ENCODE peak calls at places on chromosomes 3 and 15, in eight cellular contexts. C is H1, H is A549, F is HepG2, G is WTC11, Z is GM12878, A is IMR-90, V is K562. W is an unnamed sample.

GRCh38 chr3:163785693-163786092 is 1292.6 kb downstream of the SI start:
- DNase-seq in C (no peak), H (no peak), F (no peak), G (peak), Z (no peak), A (no peak), V (no peak), W (peak)

GRCh38 chr15:49225572-49226281 is 55.7 kb downstream of the GALK2 start:
- DNase-seq in C (peak), H (no peak), F (no peak), G (peak), Z (no peak), A (peak), V (peak), W (peak)

GRCh38 chr3:184505053-184505452 is 56.5 kb upstream of the EPHB3 start:
- DNase-seq in C (no peak), H (no peak), F (no peak), G (no peak), Z (no peak), A (no peak), V (no peak), W (no peak)

GRCh38 chr3:98784666-98785600 is 21.8 kb downstream of the ST3GAL6 start:
- DNase-seq in C (no peak), H (no peak), F (peak), G (no peak), Z (no peak), A (peak), V (no peak), W (no peak)

GRCh38 chr15:92801774-92802464 is 98.2 kb upstream of the CHD2 start:
- DNase-seq in C (no peak), H (no peak), F (peak), G (no peak), Z (no peak), A (peak), V (peak), W (no peak)

GRCh38 chr3:17905996-17906395 is 163.6 kb upstream of the TBC1D5 start:
- DNase-seq in C (no peak), H (no peak), F (no peak), G (no peak), Z (no peak), A (no peak), V (no peak), W (no peak)

GRCh38 chr3:86794336-86795065 is 196.4 kb downstream of the VGLL3 start:
- DNase-seq in C (no peak), H (no peak), F (no peak), G (no peak), Z (no peak), A (peak), V (no peak), W (no peak)

GRCh38 chr15:31104048-31104447 is 2.5 kb upstream of the TRPM1 start:
- DNase-seq in C (no peak), H (no peak), F (no peak), G (no peak), Z (no peak), A (no peak), V (no peak), W (no peak)

GRCh38 chr3:58180940-58181587 is 29.7 kb downstream of the DNASE1L3 start:
- DNase-seq in C (no peak), H (no peak), F (peak), G (no peak), Z (no peak), A (no peak), V (no peak), W (no peak)

GRCh38 chr15:85031086-85031943 is 49.7 kb downstream of the PDE8A start:
- DNase-seq in C (no peak), H (no peak), F (no peak), G (no peak), Z (no peak), A (no peak), V (no peak), W (no peak)

GRCh38 chr3:55507808-55508207 is 20.7 kb upstream of the WNT5A start:
- DNase-seq in C (no peak), H (no peak), F (no peak), G (no peak), Z (no peak), A (no peak), V (no peak), W (no peak)

GRCh38 chr3:53227993-53228885 is 27.6 kb downstream of the TKT start:
- DNase-seq in C (no peak), H (no peak), F (no peak), G (no peak), Z (no peak), A (no peak), V (no peak), W (peak)

GRCh38 chr3:170584585-170585007 is 1.3 kb downstream of the SLC7A14 start:
- DNase-seq in C (no peak), H (peak), F (peak), G (peak), Z (no peak), A (peak), V (peak), W (peak)

GRCh38 chr15:38670142-38671002 is 105.8 kb upstream of the RASGRP1 start:
- DNase-seq in C (no peak), H (no peak), F (no peak), G (no peak), Z (no peak), A (no peak), V (no peak), W (no peak)

GRCh38 chr15:58985443-58985842 is 2.0 kb upstream of the RNF111 start:
- DNase-seq in C (no peak), H (no peak), F (peak), G (peak), Z (no peak), A (peak), V (no peak), W (no peak)

GRCh38 chr3:169146112-169146665 is 517.3 kb downstream of the MECOM start:
- DNase-seq in C (no peak), H (peak), F (no peak), G (peak), Z (no peak), A (peak), V (peak), W (no peak)

GRCh38 chr3:126124896-126125295 is 41.0 kb upstream of the SLC41A3 start:
- DNase-seq in C (no peak), H (no peak), F (no peak), G (peak), Z (no peak), A (no peak), V (no peak), W (no peak)

GRCh38 chr15:36658905-36659304 is 79.5 kb downstream of the CDIN1 start:
- DNase-seq in C (no peak), H (no peak), F (no peak), G (no peak), Z (no peak), A (no peak), V (no peak), W (no peak)

GRCh38 chr15:100221461-100222348 is 120.1 kb downstream of the ADAMTS17 start:
- DNase-seq in C (no peak), H (no peak), F (no peak), G (no peak), Z (no peak), A (no peak), V (no peak), W (no peak)

GRCh38 chr15:78204351-78205309 is 29.7 kb downstream of the ACSBG1 start:
- DNase-seq in C (no peak), H (no peak), F (no peak), G (no peak), Z (no peak), A (no peak), V (no peak), W (no peak)

GRCh38 chr15:78203346-78204225 is 30.8 kb downstream of the ACSBG1 start:
- DNase-seq in C (no peak), H (no peak), F (no peak), G (no peak), Z (no peak), A (no peak), V (no peak), W (no peak)

GRCh38 chr15:78197632-78198031 is 36.7 kb downstream of the ACSBG1 start:
- DNase-seq in C (no peak), H (no peak), F (no peak), G (no peak), Z (no peak), A (no peak), V (no peak), W (no peak)

GRCh38 chr15:78201281-78202190 is 32.8 kb downstream of the ACSBG1 start:
- DNase-seq in C (no peak), H (no peak), F (no peak), G (no peak), Z (no peak), A (no peak), V (no peak), W (peak)

DNA sequence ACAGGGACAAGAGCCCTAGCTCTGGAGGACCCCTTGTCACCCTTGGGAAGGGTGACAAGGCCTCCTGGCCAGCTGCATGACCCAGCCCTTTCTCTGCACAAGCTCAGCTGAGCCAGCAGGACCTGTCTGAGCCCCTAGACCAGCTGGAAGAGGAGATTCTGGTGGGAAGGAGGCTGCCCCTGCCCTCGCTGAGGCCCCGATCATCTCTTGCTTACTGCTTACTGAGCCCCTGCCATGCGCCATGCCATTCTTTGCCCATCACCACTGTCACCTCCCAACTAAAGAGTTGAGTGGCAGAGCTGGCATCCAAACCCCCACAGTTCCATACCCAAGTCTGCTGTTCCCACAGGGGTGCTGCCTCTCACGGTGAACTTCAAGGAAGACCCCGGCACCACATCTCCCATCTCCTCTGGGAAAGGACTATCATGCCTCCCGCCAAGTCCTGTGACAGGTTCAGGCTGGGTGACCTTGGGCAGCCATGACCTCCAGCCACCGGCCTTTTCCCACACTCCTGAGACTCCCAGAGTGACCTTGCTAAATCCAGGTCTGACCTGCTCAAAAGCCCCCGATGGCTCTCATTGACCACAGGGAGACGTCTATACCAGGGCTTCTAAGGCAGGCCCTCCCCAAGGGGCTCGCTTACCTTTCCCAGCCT is 34.0 kb downstream of the ACSBG1 start:
- DNase-seq in C (no peak), H (no peak), F (no peak), G (no peak), Z (no peak), A (no peak), V (no peak), W (peak)
- TF ChIP-seq USF2 in C (no peak), H (no peak), F (no peak), G (no peak), Z (no peak), A (no peak), V (no peak), W (no peak)

DNA sequence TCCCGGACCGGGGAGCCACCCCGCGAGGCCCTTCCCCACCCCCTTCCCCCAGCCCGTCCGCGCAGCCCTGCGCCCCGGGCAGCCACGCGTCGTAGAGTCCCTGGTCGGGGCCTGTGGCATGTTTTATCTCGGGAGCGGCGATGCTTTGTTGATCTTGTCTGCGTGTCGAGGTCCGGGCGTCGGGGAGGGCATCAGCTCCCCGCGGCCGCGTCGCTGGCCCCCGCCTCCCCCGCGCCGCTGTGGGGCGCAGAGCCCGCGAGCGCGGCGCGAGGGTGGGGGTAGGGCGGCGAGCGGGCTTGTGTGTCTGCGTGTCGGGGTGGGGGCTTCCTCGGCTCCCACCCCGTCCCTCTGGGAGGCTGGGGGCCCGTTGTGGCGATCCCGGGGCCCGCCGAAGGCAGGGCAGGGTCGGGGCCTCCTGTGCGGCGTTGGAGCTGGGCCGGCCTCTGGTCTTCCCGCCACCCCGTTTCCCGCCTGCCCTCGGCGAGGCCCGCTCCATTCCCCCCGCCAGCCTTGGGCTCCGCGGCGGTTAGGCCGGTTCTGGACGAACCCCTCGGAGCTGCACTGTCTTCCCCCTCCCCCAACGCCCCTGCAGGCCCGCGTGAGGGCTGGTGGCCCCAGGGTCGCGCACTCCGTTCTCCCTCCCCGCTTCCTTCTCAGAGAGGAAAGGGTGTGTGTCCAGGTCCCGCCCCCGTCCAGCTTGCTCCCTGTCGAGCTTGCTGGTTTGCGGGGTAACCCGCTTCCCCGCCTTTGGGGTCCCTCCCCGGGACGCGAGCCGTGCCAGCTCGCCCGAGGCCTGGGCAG is 695 bp downstream of the GMPS start:
- DNase-seq in C (no peak), H (peak), F (no peak), G (peak), Z (no peak), A (no peak), V (peak), W (peak)
- TF ChIP-seq USF2 in C (no peak), H (no peak), F (no peak), G (no peak), Z (no peak), A (no peak), V (no peak), W (no peak)

GRCh38 chr3:111808439-111808838 is 50.6 kb upstream of the PHLDB2 start:
- DNase-seq in C (no peak), H (peak), F (peak), G (no peak), Z (no peak), A (peak), V (no peak), W (no peak)

GRCh38 chr3:111809196-111809595 is 49.9 kb upstream of the PHLDB2 start:
- DNase-seq in C (no peak), H (no peak), F (peak), G (no peak), Z (no peak), A (peak), V (no peak), W (no peak)

GRCh38 chr3:111810909-111811308 is 48.2 kb upstream of the PHLDB2 start:
- DNase-seq in C (no peak), H (no peak), F (peak), G (no peak), Z (no peak), A (peak), V (no peak), W (no peak)

GRCh38 chr3:111812680-111813079 is 46.4 kb upstream of the PHLDB2 start:
- DNase-seq in C (no peak), H (no peak), F (no peak), G (no peak), Z (no peak), A (no peak), V (no peak), W (no peak)

DNA sequence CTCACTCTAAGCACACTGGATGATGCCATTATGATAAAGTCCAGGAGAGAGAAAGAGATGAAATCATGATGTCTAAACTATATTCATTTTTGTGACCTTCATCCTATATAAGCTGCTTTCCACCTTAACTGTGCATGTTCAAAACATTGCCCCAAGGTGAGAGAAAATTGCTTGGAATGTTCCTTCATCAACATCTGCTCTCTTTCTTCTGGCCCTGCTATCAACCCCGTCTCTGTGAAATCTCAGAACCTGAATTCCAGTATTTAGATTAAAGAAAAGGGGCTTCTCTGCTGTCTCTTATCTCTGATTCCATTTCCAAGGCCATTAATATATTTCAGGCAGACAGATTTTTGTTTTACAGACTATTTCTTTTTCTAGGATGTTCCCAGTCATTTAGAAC is 47.3 kb upstream of the PHLDB2 start:
- DNase-seq in C (no peak), H (no peak), F (no peak), G (no peak), Z (no peak), A (peak), V (no peak), W (no peak)
- TF ChIP-seq USF2 in C (no peak), H (no peak), F (no peak), G (no peak), Z (no peak), A (no peak), V (no peak), W (no peak)

DNA sequence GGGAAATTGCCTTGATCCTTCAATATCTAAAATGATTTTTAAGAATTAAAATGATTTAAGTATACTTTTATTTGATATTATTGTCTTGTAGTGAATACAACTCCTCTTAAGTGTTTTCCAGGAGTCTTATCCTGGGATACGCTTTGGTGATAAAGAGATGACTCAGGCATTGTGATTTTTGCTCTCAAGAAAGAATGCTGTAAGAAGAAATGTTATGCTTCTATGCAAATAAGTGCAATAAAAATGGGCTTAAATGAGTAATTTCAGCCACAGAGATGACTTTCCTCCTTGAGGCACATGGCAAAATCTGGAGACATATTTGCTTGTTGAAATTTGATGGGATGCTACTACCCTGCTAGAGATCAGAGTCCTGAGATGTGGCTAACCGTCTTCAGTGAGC is 358.6 kb upstream of the BCHE start:
- DNase-seq in C (no peak), H (no peak), F (no peak), G (no peak), Z (no peak), A (peak), V (no peak), W (no peak)
- TF ChIP-seq USF2 in C (no peak), H (no peak), F (no peak), G (no peak), Z (no peak), A (no peak), V (no peak), W (no peak)

DNA sequence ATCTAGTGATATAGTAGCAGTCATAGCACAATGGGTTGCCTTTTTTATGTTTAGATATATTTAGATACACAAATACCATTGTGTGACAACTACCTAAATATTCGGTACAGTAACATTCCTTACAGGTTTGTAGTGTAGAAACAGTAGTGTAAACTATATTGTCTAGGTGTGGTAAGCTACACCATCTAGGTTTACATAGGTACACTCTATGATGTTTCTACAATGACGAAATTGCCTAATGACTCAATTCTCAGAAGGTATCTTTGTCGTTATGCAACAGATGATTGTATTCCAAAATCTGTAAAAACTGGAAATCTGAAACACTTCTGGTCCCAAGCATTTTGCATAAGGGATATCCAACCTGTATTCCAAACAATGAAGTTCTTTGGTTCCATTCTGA is 24.3 kb downstream of the PLOD2 start:
- DNase-seq in C (no peak), H (no peak), F (no peak), G (no peak), Z (no peak), A (no peak), V (no peak), W (no peak)
- TF ChIP-seq USF2 in C (no peak), H (no peak), F (no peak), G (no peak), Z (no peak), A (no peak), V (no peak), W (no peak)

GRCh38 chr3:40325465-40325864 is 16.0 kb downstream of the EIF1B start:
- DNase-seq in C (no peak), H (no peak), F (no peak), G (no peak), Z (no peak), A (no peak), V (no peak), W (no peak)

GRCh38 chr3:40321818-40322217 is 12.3 kb downstream of the EIF1B start:
- DNase-seq in C (no peak), H (no peak), F (no peak), G (no peak), Z (no peak), A (no peak), V (no peak), W (no peak)

GRCh38 chr3:40323946-40324345 is 14.4 kb downstream of the EIF1B start:
- DNase-seq in C (no peak), H (no peak), F (no peak), G (no peak), Z (no peak), A (no peak), V (no peak), W (no peak)

GRCh38 chr3:40329081-40329480 is 19.6 kb downstream of the EIF1B start:
- DNase-seq in C (no peak), H (no peak), F (no peak), G (no peak), Z (no peak), A (no peak), V (no peak), W (no peak)

GRCh38 chr3:40324621-40325020 is 15.1 kb downstream of the EIF1B start:
- DNase-seq in C (no peak), H (no peak), F (no peak), G (no peak), Z (no peak), A (no peak), V (no peak), W (no peak)
- TF ChIP-seq USF2 in C (no peak), H (no peak), F (no peak), G (no peak), Z (no peak), A (no peak), V (no peak), W (no peak)

DNA sequence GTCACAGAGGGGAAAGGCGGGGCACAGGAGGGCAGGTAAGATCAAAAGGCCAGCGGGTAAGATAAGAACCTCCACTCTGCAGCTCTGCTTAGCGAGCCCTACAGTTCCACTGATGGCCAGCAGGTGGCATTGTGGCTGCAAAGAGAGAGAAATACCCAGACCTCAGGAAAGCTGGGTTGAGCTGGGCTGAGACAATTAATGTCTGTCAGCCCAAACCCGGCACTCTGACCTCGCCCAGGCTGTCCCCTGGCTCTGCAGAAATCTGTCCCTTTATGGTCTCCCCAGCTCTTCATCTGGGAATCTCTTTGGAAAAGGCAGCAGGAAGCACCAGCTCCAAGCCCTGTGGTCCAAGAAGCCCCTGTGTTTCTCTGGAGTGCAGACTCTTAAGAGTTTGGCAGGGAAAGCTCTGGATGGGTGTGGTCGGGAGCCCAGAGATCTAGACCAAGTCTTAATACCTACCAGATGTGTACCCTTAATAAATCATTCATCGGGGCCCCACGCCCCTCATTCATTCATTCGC is 8.3 kb downstream of the MFGE8 start:
- DNase-seq in C (no peak), H (peak), F (peak), G (peak), Z (peak), A (peak), V (peak), W (peak)
- TF ChIP-seq USF2 in C (no peak), H (no peak), F (no peak), G (no peak), Z (no peak), A (no peak), V (no peak), W (no peak)

GRCh38 chr3:70989174-70989573 is 594.4 kb downstream of the FOXP1 start:
- DNase-seq in C (no peak), H (no peak), F (no peak), G (no peak), Z (no peak), A (peak), V (no peak), W (no peak)
- TF ChIP-seq USF2 in C (no peak), H (no peak), F (no peak), G (no peak), Z (no peak), A (no peak), V (no peak), W (no peak)

W was measured in SK-N-SH.